ENCODE peak calls at places on chromosome 5, in eight cellular contexts. I, C, P, R, D, O, G and N are unnamed samples.

GRCh38 chr5:173969167-173970049 is 19.6 kb upstream of the C5orf47 start:
- DNase-seq in I (peak; percentile 63), C (no peak), P (peak; percentile 64), R (no peak), D (no peak), O (peak; percentile 82), G (no peak), N (peak; percentile 52)

GRCh38 chr5:135114759-135115158 is 80.7 kb upstream of the PITX1 start:
- DNase-seq in I (no peak), C (no peak), P (no peak), R (no peak), D (no peak), O (no peak), G (no peak), N (no peak)

GRCh38 chr5:31853398-31854135 is 214.6 kb downstream of the PDZD2 start:
- DNase-seq in I (no peak), C (no peak), P (no peak), R (no peak), D (no peak), O (no peak), G (no peak), N (no peak)

GRCh38 chr5:80668016-80668969 is 13.5 kb upstream of the DHFR start:
- DNase-seq in I (no peak), C (no peak), P (no peak), R (peak; percentile 94), D (no peak), O (no peak), G (no peak), N (no peak)

GRCh38 chr5:133730866-133731265 is 118.5 kb upstream of the FSTL4 start:
- DNase-seq in I (no peak), C (no peak), P (no peak), R (no peak), D (no peak), O (no peak), G (no peak), N (no peak)

GRCh38 chr5:132763369-132764036 is 13.5 kb downstream of the SEPTIN8 start:
- DNase-seq in I (no peak), C (no peak), P (no peak), R (no peak), D (no peak), O (no peak), G (no peak), N (no peak)

GRCh38 chr5:45408067-45408466 is 288.1 kb downstream of the HCN1 start:
- DNase-seq in I (no peak), C (no peak), P (no peak), R (no peak), D (no peak), O (no peak), G (no peak), N (no peak)

GRCh38 chr5:5418006-5418405 is 4.5 kb upstream of the ICE1 start:
- DNase-seq in I (no peak), C (no peak), P (no peak), R (no peak), D (no peak), O (no peak), G (no peak), N (no peak)

GRCh38 chr5:176671890-176672615 is 24.8 kb downstream of the TSPAN17 start:
- DNase-seq in I (no peak), C (no peak), P (no peak), R (no peak), D (no peak), O (no peak), G (no peak), N (no peak)

GRCh38 chr5:174995827-174996226 is 271.4 kb downstream of the MSX2 start:
- DNase-seq in I (no peak), C (no peak), P (no peak), R (no peak), D (no peak), O (no peak), G (no peak), N (no peak)

GRCh38 chr5:173247050-173247449 is 12.0 kb upstream of the NKX2-5 start:
- DNase-seq in I (no peak), C (no peak), P (no peak), R (no peak), D (peak; percentile 50), O (no peak), G (no peak), N (no peak)

GRCh38 chr5:67154518-67155206 is 41.9 kb downstream of the CD180 start:
- DNase-seq in I (no peak), C (no peak), P (no peak), R (peak; percentile 62), D (no peak), O (no peak), G (no peak), N (no peak)

GRCh38 chr5:6350277-6351090 is 27.9 kb downstream of the MED10 start:
- DNase-seq in I (no peak), C (no peak), P (no peak), R (no peak), D (no peak), O (peak; percentile 44), G (no peak), N (no peak)

GRCh38 chr5:58064799-58065198 is 395.1 kb downstream of the PLK2 start:
- DNase-seq in I (no peak), C (no peak), P (peak; percentile 38), R (no peak), D (no peak), O (no peak), G (no peak), N (peak; percentile 14)

GRCh38 chr5:148794275-148794674 is 32.1 kb upstream of the ADRB2 start:
- DNase-seq in I (peak; percentile 51), C (no peak), P (no peak), R (no peak), D (no peak), O (peak; percentile 53), G (no peak), N (peak; percentile 47)

GRCh38 chr5:157303667-157304327 is 37.9 kb downstream of the CYFIP2 start:
- DNase-seq in I (no peak), C (no peak), P (no peak), R (peak; percentile 77), D (peak; percentile 54), O (no peak), G (no peak), N (no peak)

GRCh38 chr5:111068208-111068607 is 3.3 kb upstream of the TSLP start:
- DNase-seq in I (peak; percentile 23), C (no peak), P (peak; percentile 37), R (no peak), D (no peak), O (peak; percentile 56), G (no peak), N (peak; percentile 40)

GRCh38 chr5:34416501-34417008 is 239.6 kb upstream of the RAI14 start:
- DNase-seq in I (no peak), C (no peak), P (no peak), R (no peak), D (no peak), O (no peak), G (no peak), N (no peak)
- H3K4me3 ChIP-seq in I (no peak overlapping the region), C (no peak overlapping the region), P (no peak overlapping the region), R (no peak overlapping the region), D (no peak overlapping the region), O (no peak overlapping the region), G (no peak overlapping the region), N (no peak overlapping the region)

GRCh38 chr5:39209924-39210323 is 9.4 kb downstream of the FYB1 start:
- DNase-seq in I (no peak), C (no peak), P (no peak), R (no peak), D (no peak), O (no peak), G (no peak), N (no peak)
- H3K4me3 ChIP-seq in I (no peak overlapping the region), C (no peak overlapping the region), P (no peak overlapping the region), R (no peak overlapping the region), D (no peak overlapping the region), O (no peak overlapping the region), G (no peak overlapping the region), N (no peak overlapping the region)

DNA sequence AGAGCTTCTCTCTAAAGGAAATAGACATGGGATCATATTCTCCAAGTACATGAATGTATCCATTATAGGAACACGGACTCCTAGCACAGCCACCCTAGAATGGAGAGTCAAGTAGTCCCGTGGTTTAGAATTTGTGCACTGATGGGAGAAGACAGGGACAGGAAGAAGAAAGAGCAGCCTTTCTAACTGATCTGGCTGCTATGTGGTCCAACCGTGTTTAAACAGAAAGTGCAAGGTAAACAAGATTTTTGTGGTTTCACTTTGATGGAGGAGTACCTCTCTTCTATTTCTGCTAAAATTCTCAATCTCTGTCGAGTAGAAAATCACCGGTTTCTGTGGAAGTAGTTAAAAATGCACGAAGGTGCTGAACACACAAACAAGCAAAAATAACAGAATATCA is 171.3 kb downstream of the ST8SIA4 start:
- DNase-seq in I (no peak), C (peak; percentile 32), P (no peak), R (no peak), D (no peak), O (peak; percentile 9), G (no peak), N (no peak)
- H3K4me3 ChIP-seq in I (no peak overlapping the region), C (peak overlapping the region; percentile 10), P (no peak overlapping the region), R (no peak overlapping the region), D (no peak overlapping the region), O (no peak overlapping the region), G (no peak overlapping the region), N (no peak overlapping the region)

DNA sequence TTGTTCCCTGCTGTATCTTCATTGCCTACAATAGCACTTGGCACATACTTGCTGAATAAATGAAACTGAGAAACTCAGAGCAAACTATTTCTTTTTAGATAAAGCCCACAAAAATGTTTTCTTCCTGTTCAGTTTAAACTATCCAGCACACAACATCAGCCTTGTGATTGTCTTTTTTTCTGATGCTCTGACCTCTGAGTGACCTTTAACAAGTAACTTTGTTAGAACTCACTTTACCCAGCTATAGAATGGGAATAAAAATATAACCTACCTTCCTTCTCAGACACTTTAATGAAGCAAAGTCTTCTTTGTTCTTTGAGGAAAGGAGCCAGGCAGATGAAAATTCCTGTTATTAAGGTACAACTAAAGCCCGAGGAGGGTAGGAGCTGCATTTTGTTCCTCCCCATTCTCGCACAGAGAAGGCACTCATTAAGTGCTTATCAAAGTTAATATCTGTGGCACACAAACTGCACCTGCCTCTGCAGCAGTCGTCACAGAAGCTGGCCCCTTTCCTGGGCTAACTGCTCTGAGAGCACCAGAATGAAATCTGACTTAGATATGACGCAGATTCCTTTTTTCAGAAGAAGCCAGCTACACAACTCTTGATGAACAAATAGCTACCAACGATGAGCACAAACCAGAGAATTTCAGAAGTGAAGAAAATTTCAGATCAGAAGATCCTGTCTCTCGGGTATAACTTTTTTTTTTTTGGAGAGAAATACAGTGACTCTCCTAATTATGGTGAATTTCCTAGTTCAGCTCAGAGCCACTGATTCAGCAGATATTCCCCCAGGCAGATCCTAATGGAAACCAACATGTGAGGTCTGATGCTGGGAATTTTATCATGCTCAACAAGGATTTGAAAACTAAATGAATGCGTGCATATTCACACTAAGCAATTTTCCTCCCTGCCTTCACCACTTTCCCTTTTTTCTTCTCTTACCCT is 31.0 kb upstream of the NR3C1 start:
- DNase-seq in I (no peak), C (peak; percentile 46), P (no peak), R (peak; percentile 85), D (no peak), O (no peak), G (no peak), N (peak; percentile 54)
- H3K4me3 ChIP-seq in I (peak overlapping the region; percentile 9), C (peak overlapping the region; percentile 54), P (no peak overlapping the region), R (peak overlapping the region; percentile 17), D (no peak overlapping the region), O (no peak overlapping the region), G (no peak overlapping the region), N (no peak overlapping the region)